ENCODE peak calls at places on chromosome 3, in nine cellular contexts. K is mammary epithelial cell; L is ovary; D is brain microvascular endothelial cell; V is iPS DF 6.9; W is CD8-positive, alpha-beta memory T cell; G is GM23248; F is osteoblast; O is kidney. A is an unnamed sample.

GRCh38 chr3:59335338-59335737 is 285.5 kb upstream of the CFAP20DC start:
- DNase-seq in K (no peak), L (no peak), D (no peak), V (no peak), W (no peak), G (no peak), F (no peak), O (no peak), A (no peak)

GRCh38 chr3:179098388-179099077 is 26.9 kb upstream of the ZMAT3 start:
- DNase-seq in K (peak; percentile 72), L (no peak), D (peak; percentile 73), V (no peak), W (no peak), G (peak; percentile 72), F (peak; percentile 83), O (no peak), A (no peak)

GRCh38 chr3:29515451-29515850 is 234.6 kb downstream of the RBMS3 start:
- DNase-seq in K (peak; percentile 75), L (no peak), D (peak; percentile 43), V (peak; percentile 20), W (no peak), G (peak; percentile 68), F (peak; percentile 53), O (no peak), A (no peak)

GRCh38 chr3:104428526-104428925 is 938.2 kb upstream of the ALCAM start:
- DNase-seq in K (no peak), L (no peak), D (no peak), V (no peak), W (no peak), G (no peak), F (no peak), O (no peak), A (no peak)

GRCh38 chr3:61008168-61008737 is 243.0 kb downstream of the FHIT start:
- DNase-seq in K (no peak), L (no peak), D (no peak), V (no peak), W (no peak), G (no peak), F (no peak), O (no peak), A (no peak)

GRCh38 chr3:14220933-14221332 is 42.3 kb downstream of the LSM3 start:
- DNase-seq in K (no peak), L (no peak), D (no peak), V (no peak), W (no peak), G (no peak), F (no peak), O (no peak), A (no peak)

GRCh38 chr3:141104151-141104741 is 53.1 kb downstream of the SPSB4 start:
- DNase-seq in K (no peak), L (no peak), D (no peak), V (no peak), W (no peak), G (no peak), F (no peak), O (no peak), A (no peak)

GRCh38 chr3:141006344-141006743 is 44.8 kb upstream of the SPSB4 start:
- DNase-seq in K (no peak), L (no peak), D (no peak), V (no peak), W (no peak), G (no peak), F (no peak), O (no peak), A (no peak)

GRCh38 chr3:105351821-105352220 is 14.9 kb upstream of the ALCAM start:
- DNase-seq in K (peak; percentile 75), L (no peak), D (no peak), V (no peak), W (no peak), G (peak; percentile 82), F (peak; percentile 29), O (no peak), A (no peak)

GRCh38 chr3:42101048-42101447 is 9.9 kb downstream of the TRAK1 start:
- DNase-seq in K (peak; percentile 72), L (no peak), D (peak; percentile 75), V (no peak), W (no peak), G (peak; percentile 91), F (peak; percentile 93), O (no peak), A (no peak)

GRCh38 chr3:70120360-70120966 is 120.9 kb downstream of the SAMMSON start:
- DNase-seq in K (peak; percentile 48), L (no peak), D (peak; percentile 74), V (peak; percentile 82), W (no peak), G (peak; percentile 54), F (peak; percentile 51), O (peak; percentile 70), A (no peak)

GRCh38 chr3:71587958-71588357 is 4.4 kb upstream of the FOXP1 start:
- DNase-seq in K (no peak), L (no peak), D (no peak), V (no peak), W (no peak), G (no peak), F (no peak), O (no peak), A (no peak)

GRCh38 chr3:79032686-79033318 is 735.0 kb downstream of the ROBO1 start:
- DNase-seq in K (peak; percentile 35), L (no peak), D (peak; percentile 39), V (no peak), W (no peak), G (peak; percentile 66), F (peak; percentile 10), O (no peak), A (no peak)

DNA sequence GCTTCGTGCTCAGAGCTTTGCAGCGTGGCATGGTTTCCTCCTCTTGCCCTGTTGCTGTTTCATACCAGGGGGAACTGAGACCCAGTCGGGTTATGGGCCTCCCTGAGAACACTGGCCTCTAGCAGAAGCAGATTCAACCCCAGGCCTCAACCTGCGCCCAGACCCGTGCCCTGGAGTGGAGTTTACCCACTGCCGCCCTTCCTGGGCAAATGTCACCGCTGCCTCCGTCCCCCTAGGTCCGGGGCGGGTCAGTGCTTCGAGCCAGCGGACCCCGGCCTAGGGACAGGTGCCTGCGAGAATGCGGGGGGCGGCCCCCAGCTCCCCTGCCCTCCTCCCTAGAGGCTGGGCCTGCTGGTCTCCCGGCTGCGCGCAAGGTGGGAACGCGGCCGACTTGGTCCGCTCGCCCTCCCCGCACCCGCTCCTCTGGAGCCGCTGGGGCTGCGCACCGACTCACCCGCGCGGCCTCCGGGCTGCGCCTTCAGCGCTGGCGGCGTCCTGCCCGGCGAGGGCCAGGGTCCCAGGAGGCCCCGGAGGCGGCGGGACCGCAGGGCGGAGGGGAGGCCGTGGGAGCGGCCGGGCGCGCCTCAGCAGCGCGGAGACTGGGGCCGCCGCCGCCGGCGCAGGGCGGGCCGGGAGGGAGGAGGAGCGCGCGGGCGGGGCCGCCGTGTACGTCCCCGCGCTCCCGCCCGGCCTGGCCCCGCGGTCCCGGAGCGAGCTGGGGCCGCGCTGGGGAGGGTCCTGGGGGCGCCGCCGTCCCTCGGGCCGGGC is at the start of gene PIGZ:
- DNase-seq in K (peak; percentile 30), L (no peak), D (no peak), V (no peak), W (peak; percentile 10), G (peak; percentile 76), F (peak; percentile 95), O (peak; percentile 68), A (no peak)
- H3K27ac ChIP-seq in K (peak within 1 kb of the TSS; percentile 29), L (no peak within 1 kb of the TSS), D (no peak within 1 kb of the TSS), V (no peak within 1 kb of the TSS), W (peak within 1 kb of the TSS; percentile 51), G (no peak within 1 kb of the TSS), F (no peak within 1 kb of the TSS), O (no peak within 1 kb of the TSS), A (peak within 1 kb of the TSS; percentile 38)

DNA sequence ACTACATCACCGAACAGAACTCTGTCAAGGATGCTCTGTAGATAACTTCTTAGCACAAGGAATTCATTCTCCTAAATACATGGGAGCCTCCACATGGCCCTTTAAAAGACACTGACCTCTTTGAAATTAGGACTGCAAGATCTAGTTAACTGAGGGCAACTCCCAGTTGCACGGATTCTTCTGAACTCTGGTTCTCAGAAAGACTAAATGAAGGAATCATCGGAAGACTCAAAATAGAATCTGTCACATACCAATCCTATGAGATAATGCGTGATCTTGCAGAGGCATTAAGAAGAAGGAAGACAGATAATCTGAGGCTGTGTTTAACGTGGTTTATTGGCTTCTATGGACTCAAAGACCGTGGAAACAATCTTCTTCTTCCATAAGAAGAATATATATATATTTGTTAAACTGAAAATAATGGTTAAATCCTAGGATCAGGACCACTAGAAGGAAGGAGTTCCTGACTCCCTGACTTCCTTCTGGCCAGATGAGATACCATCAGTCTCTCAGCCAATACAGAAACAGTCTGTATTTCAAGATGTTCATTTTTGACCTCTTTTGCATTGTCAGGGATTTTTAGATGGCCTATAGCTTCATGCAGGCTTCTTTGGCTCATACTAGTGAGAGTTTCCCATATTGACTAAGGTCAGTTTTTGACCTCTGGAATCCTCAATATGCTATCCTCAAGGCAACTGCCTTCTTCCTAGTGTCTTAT is 33.9 kb upstream of the TBC1D23 start:
- DNase-seq in K (no peak), L (no peak), D (peak; percentile 28), V (no peak), W (no peak), G (peak; percentile 60), F (peak; percentile 89), O (no peak), A (no peak)
- H3K27ac ChIP-seq in K (no peak overlapping the region), L (no peak overlapping the region), D (no peak overlapping the region), V (no peak overlapping the region), W (no peak overlapping the region), G (no peak overlapping the region), F (no peak overlapping the region), O (no peak overlapping the region), A (no peak overlapping the region)

DNA sequence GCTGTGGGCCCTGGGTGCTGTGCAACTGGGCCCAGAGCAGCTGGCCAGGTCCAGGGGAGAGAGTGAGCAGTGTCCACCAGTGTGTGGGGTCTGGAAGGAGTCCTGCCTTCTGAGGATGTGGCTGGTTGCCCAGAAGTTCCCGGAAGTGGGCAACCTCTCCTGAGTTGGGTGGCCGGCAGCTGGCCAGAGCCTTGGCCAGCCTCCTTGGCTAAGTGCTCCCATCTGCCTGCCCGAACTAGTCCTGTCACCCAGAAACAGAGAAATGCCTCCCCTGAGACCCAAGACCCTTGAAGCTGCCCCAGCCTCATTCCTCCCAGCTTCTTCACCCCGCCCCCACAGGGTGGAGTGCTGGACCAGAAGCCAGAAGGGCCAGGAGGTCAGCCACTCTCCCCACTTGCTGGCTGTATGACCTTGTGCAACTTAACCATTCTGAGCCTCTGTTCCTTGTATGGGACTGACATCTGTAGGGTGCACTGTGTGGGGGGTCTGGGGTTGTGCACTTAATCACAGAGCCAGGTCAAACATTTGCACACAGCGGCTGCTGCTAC is 7.6 kb upstream of the ALAS1 start:
- DNase-seq in K (no peak), L (peak; percentile 72), D (no peak), V (no peak), W (no peak), G (peak; percentile 62), F (peak; percentile 90), O (peak; percentile 84), A (no peak)
- H3K27ac ChIP-seq in K (no peak overlapping the region), L (peak overlapping the region; percentile 31), D (no peak overlapping the region), V (no peak overlapping the region), W (no peak overlapping the region), G (no peak overlapping the region), F (no peak overlapping the region), O (peak overlapping the region; percentile 43), A (no peak overlapping the region)

DNA sequence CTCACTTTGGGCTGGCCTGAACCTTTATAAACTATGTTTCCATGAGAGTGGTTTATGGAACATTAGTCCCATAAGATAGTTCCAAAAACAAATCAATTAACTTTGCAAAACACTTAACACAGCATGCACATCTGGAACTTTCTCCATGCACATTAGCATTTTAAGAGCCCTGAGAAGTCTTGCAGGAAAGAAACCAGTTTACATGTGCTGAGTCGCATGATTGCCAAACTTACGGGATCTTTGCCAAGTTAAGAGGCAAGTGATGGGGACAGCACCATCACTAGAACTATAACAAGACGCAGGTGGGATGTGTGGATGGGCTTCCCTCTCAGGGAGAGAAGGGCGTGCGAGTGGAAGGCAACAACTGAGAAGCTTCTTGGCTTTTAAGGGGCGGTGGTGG is 20.7 kb downstream of the ADAMTS9 start:
- DNase-seq in K (peak; percentile 12), L (no peak), D (no peak), V (no peak), W (no peak), G (peak; percentile 21), F (no peak), O (no peak), A (no peak)
- H3K27ac ChIP-seq in K (no peak overlapping the region), L (no peak overlapping the region), D (no peak overlapping the region), V (no peak overlapping the region), W (no peak overlapping the region), G (no peak overlapping the region), F (no peak overlapping the region), O (peak overlapping the region; percentile 74), A (no peak overlapping the region)

A was measured in RWPE2.